ENCODE peak calls at places on chromosomes 5 and 9, in ten cellular contexts. H is HFF-Myc, Y is astrocyte of the spinal cord, L is AG04450, M is psoas muscle, J is AG10803, K is cardiac fibroblast, P is left lung, X is tibial artery, D is IMR-90. T is an unnamed sample.

GRCh38 chr9:113964740-113965095 is 88.6 kb downstream of the ZNF618 start:
- DNase-seq in H (no peak), Y (no peak), L (no peak), M (no peak), J (peak; percentile 41), K (no peak), P (no peak), X (no peak), D (no peak), T (no peak)

GRCh38 chr5:122051569-122051968 is 26.5 kb downstream of the LOX start:
- DNase-seq in H (no peak), Y (no peak), L (no peak), M (no peak), J (no peak), K (no peak), P (no peak), X (no peak), D (no peak), T (no peak)

GRCh38 chr5:18968966-18969365 is 1019.0 kb downstream of the CDH18 start:
- DNase-seq in H (no peak), Y (no peak), L (no peak), M (no peak), J (no peak), K (no peak), P (no peak), X (no peak), D (no peak), T (no peak)

GRCh38 chr5:100779669-100780375 is 123.3 kb downstream of the ST8SIA4 start:
- DNase-seq in H (no peak), Y (no peak), L (no peak), M (no peak), J (no peak), K (no peak), P (no peak), X (no peak), D (no peak), T (no peak)

GRCh38 chr5:42806004-42806700 is 5.5 kb downstream of the SELENOP start:
- DNase-seq in H (no peak), Y (no peak), L (no peak), M (no peak), J (no peak), K (no peak), P (no peak), X (no peak), D (no peak), T (no peak)

GRCh38 chr5:179241175-179241574 is 104.1 kb downstream of the ADAMTS2 start:
- DNase-seq in H (no peak), Y (no peak), L (no peak), M (peak; percentile 55), J (peak; percentile 39), K (no peak), P (peak; percentile 49), X (peak; percentile 62), D (no peak), T (no peak)

GRCh38 chr5:80059354-80059980 is 24.3 kb downstream of the THBS4 start:
- DNase-seq in H (no peak), Y (no peak), L (no peak), M (no peak), J (no peak), K (no peak), P (peak; percentile 51), X (no peak), D (no peak), T (no peak)

GRCh38 chr9:136902259-136902821 is 16.0 kb downstream of the TRAF2 start:
- DNase-seq in H (no peak), Y (peak; percentile 32), L (peak; percentile 47), M (peak; percentile 79), J (peak; percentile 68), K (peak; percentile 86), P (peak; percentile 87), X (peak; percentile 94), D (peak; percentile 86), T (peak; percentile 61)

GRCh38 chr5:138033275-138033808 is 463 bp upstream of the FAM13B start:
- DNase-seq in H (no peak), Y (no peak), L (no peak), M (no peak), J (no peak), K (no peak), P (no peak), X (no peak), D (no peak), T (no peak)

GRCh38 chr5:138032572-138033274 is at the start of gene FAM13B:
- DNase-seq in H (no peak), Y (peak; percentile 68), L (no peak), M (peak; percentile 90), J (peak; percentile 66), K (peak; percentile 74), P (peak; percentile 94), X (peak; percentile 88), D (peak; percentile 48), T (peak; percentile 69)

GRCh38 chr5:138032028-138032571 is 779 bp downstream of the FAM13B start:
- DNase-seq in H (no peak), Y (no peak), L (no peak), M (peak; percentile 75), J (peak; percentile 48), K (peak; percentile 59), P (peak; percentile 92), X (peak; percentile 81), D (peak; percentile 43), T (peak; percentile 55)

GRCh38 chr5:138035605-138036537 is 3.0 kb upstream of the FAM13B start:
- DNase-seq in H (peak; percentile 80), Y (peak; percentile 87), L (peak; percentile 68), M (peak; percentile 57), J (peak; percentile 91), K (peak; percentile 93), P (no peak), X (peak; percentile 73), D (peak; percentile 87), T (peak; percentile 93)

DNA sequence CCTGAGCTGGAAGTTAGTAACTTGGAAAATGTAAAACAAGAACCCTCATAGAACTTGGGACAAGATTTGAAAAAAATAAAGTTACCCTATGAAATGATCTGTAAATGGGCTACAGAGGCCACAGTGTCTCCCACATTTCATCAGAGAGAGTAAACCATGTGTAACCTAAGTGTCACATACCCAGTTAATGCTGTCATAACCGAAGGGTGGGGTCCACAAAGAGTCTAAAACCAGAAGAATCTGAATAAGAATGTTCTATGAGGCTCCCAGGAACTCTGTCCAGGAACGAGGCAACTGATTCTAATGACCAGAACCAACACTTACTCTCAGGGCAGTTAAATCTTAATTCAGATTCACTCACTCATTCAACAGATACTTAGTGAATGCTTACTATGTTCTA is 1.0 kb upstream of the FAM13B start:
- DNase-seq in H (no peak), Y (peak; percentile 39), L (no peak), M (no peak), J (peak; percentile 90), K (peak; percentile 63), P (no peak), X (no peak), D (peak; percentile 51), T (peak; percentile 23)
- H3K4me3 ChIP-seq in H (peak overlapping the region; percentile 81), Y (no peak overlapping the region), L (peak overlapping the region; percentile 96), M (peak overlapping the region; percentile 82), J (peak overlapping the region; percentile 92), K (no peak overlapping the region), P (no peak overlapping the region), X (peak overlapping the region; percentile 95), D (no peak overlapping the region), T (no peak overlapping the region)

GRCh38 chr9:20624201-20625002 is 2.1 kb upstream of the MLLT3 start:
- DNase-seq in H (peak; percentile 65), Y (peak; percentile 81), L (no peak), M (no peak), J (peak; percentile 68), K (peak; percentile 88), P (no peak), X (no peak), D (peak; percentile 79), T (peak; percentile 87)

GRCh38 chr9:20623748-20624124 is 1.4 kb upstream of the MLLT3 start:
- DNase-seq in H (no peak), Y (no peak), L (no peak), M (no peak), J (no peak), K (no peak), P (no peak), X (no peak), D (peak; percentile 5), T (peak; percentile 8)

GRCh38 chr9:20623021-20623747 is 885 bp upstream of the MLLT3 start:
- DNase-seq in H (no peak), Y (no peak), L (no peak), M (peak; percentile 55), J (no peak), K (no peak), P (peak; percentile 79), X (peak; percentile 68), D (peak; percentile 0), T (no peak)

GRCh38 chr9:20622330-20623020 is at the start of gene MLLT3:
- DNase-seq in H (peak; percentile 81), Y (peak; percentile 97), L (peak; percentile 91), M (peak; percentile 98), J (peak; percentile 95), K (peak; percentile 95), P (peak; percentile 98), X (peak; percentile 98), D (peak; percentile 95), T (peak; percentile 96)

GRCh38 chr9:20625003-20625349 is 2.7 kb upstream of the MLLT3 start:
- DNase-seq in H (no peak), Y (no peak), L (no peak), M (no peak), J (no peak), K (no peak), P (no peak), X (no peak), D (no peak), T (no peak)
- TF ChIP-seq CTCF in H (no peak), Y (no peak), L (no peak), M (no peak), J (no peak), K (no peak), P (peak; percentile 2), X (no peak), D (no peak), T (no peak)

GRCh38 chr5:119290161-119290569 is 65.7 kb upstream of the TNFAIP8 start:
- DNase-seq in H (no peak), Y (no peak), L (no peak), M (no peak), J (no peak), K (peak; percentile 72), P (no peak), X (no peak), D (peak; percentile 18), T (no peak)
- H3K4me3 ChIP-seq in H (no peak overlapping the region), Y (no peak overlapping the region), L (no peak overlapping the region), M (no peak overlapping the region), J (no peak overlapping the region), K (no peak overlapping the region), P (no peak overlapping the region), X (no peak overlapping the region), D (no peak overlapping the region), T (no peak overlapping the region)

GRCh38 chr5:134555223-134555790 is 29.8 kb downstream of the JADE2 start:
- DNase-seq in H (no peak), Y (no peak), L (no peak), M (no peak), J (no peak), K (no peak), P (no peak), X (no peak), D (no peak), T (no peak)

GRCh38 chr5:134553816-134554215 is 28.3 kb downstream of the JADE2 start:
- DNase-seq in H (no peak), Y (no peak), L (no peak), M (no peak), J (no peak), K (no peak), P (no peak), X (no peak), D (peak; percentile 19), T (no peak)

GRCh38 chr5:134552301-134552700 is 26.8 kb downstream of the JADE2 start:
- DNase-seq in H (no peak), Y (peak; percentile 96), L (peak; percentile 90), M (no peak), J (peak; percentile 94), K (peak; percentile 96), P (no peak), X (peak; percentile 93), D (peak; percentile 99), T (peak; percentile 98)

GRCh38 chr5:134555889-134556311 is 30.4 kb downstream of the JADE2 start:
- DNase-seq in H (no peak), Y (peak; percentile 72), L (no peak), M (peak; percentile 77), J (peak; percentile 72), K (peak; percentile 62), P (peak; percentile 86), X (peak; percentile 87), D (peak; percentile 68), T (peak; percentile 74)

DNA sequence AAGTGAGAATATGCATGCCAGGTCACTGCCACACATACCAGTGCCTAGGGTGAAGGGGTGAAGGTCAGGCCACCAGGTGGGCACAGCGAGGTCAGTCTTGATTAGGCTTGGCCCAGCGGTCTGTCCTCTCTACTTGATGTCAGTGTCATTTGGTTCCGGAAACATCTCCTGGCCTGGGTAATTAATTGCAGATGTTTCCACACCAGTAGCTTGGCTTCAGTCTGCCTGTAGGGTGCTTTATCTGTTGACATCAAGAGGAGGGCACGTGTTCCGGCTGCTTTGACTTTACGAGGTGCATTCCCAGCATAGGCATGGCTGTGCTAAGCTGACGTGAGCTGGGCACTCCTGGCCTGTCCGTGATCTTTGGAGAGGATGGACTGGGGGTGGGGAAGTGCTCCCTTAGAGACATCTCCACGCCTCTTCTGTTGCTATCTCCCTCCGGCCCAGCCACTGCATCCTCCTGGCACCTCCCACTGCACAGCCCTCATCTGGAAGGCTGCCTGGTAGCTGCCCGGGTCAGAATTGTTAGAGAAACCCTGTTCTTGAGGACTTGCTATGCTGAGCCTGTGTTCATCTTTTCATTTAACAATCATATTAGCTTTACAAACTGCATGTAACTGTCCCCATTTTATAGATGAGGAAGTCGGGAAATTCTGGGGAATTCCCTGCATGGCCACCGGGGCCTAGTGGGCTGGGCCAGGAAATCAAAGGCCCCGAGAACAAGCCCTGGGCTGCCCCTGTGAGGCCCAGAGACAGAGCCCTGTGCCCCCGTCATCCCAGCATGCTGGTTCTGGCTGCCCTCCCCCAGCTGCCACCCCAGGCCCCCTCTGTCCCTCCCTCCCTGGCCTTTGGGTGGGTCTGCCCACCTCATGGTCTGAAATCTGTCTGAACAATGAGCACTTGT is 29.1 kb downstream of the JADE2 start:
- DNase-seq in H (peak; percentile 95), Y (peak; percentile 64), L (peak; percentile 48), M (peak; percentile 75), J (peak; percentile 96), K (peak; percentile 87), P (no peak), X (peak; percentile 83), D (peak; percentile 82), T (peak; percentile 87)
- TF ChIP-seq CTCF in H (no peak), Y (no peak), L (no peak), M (no peak), J (peak; percentile 39), K (peak; percentile 10), P (no peak), X (no peak), D (peak; percentile 9), T (peak; percentile 10)